ENCODE peak calls at places on chromosomes 4 and X, in six cellular contexts. W is prostate gland, X is thyroid gland, B is left lung, L is AG04450, C is heart right ventricle. J is an unnamed sample.

GRCh38 chr4:41189669-41190068 is 24.7 kb downstream of the APBB2 start:
- DNase-seq in W (no peak), X (no peak), L (no peak), C (no peak), B (no peak), J (no peak)

GRCh38 chrX:47171996-47172395 is 21.6 kb upstream of the UBA1 start:
- DNase-seq in C (no peak), L (no peak), B (no peak), W (no peak), X (no peak), J (no peak)

GRCh38 chrX:46757593-46757992 is 1.3 kb downstream of the SLC9A7 start:
- DNase-seq in L (no peak), X (no peak), C (no peak), W (no peak), B (no peak), J (no peak)

GRCh38 chr4:56183344-56183959 is 203.8 kb downstream of the AASDH start:
- DNase-seq in B (no peak), X (no peak), L (no peak), W (no peak), C (no peak), J (no peak)

GRCh38 chr4:16125571-16126445 is 42.0 kb upstream of the PROM1 start:
- DNase-seq in C (no peak), L (no peak), B (no peak), X (no peak), W (no peak), J (no peak)

GRCh38 chrX:17473021-17473420 is 98.0 kb downstream of the NHS start:
- DNase-seq in B (no peak), L (no peak), C (no peak), X (no peak), W (no peak), J (no peak)

GRCh38 chr4:152640058-152640921 is 39.5 kb downstream of the TMEM154 start:
- DNase-seq in L (no peak), X (no peak), W (no peak), B (no peak), C (no peak), J (no peak)

GRCh38 chr4:6961496-6962210 is 52.0 kb downstream of the TBC1D14 start:
- DNase-seq in C (no peak), L (no peak), B (no peak), W (no peak), X (no peak), J (no peak)

GRCh38 chrX:20414066-20414465 is 147.4 kb upstream of the RPS6KA3 start:
- DNase-seq in W (no peak), B (no peak), C (no peak), X (no peak), L (no peak), J (no peak)

GRCh38 chrX:103629295-103630170 is 758 bp downstream of the TCEAL1 start:
- DNase-seq in B (peak), X (peak), L (peak), C (peak), W (peak), J (peak)

GRCh38 chr4:7426525-7427171 is 8.1 kb downstream of the PSAPL1 start:
- DNase-seq in X (no peak), W (no peak), C (no peak), L (no peak), B (peak), J (no peak)

GRCh38 chr4:131091896-131092295 is 1995.9 kb downstream of the C4orf33 start:
- DNase-seq in L (no peak), X (no peak), C (no peak), B (no peak), W (no peak), J (no peak)

GRCh38 chr4:7959066-7959465 is 19.4 kb upstream of the AFAP1 start:
- DNase-seq in B (no peak), W (no peak), C (no peak), X (no peak), L (no peak), J (no peak)

GRCh38 chr4:185213829-185214228 is 4.4 kb downstream of the SNX25 start:
- DNase-seq in C (no peak), L (no peak), W (no peak), B (no peak), X (no peak), J (no peak)

GRCh38 chr4:185165605-185166063 is 22.6 kb downstream of the SLC25A4 start:
- DNase-seq in L (peak), W (no peak), B (no peak), C (no peak), X (no peak), J (no peak)

GRCh38 chr4:99722006-99722405 is 64.4 kb upstream of the C4orf54 start:
- DNase-seq in C (no peak), L (no peak), B (no peak), X (no peak), W (no peak), J (no peak)

GRCh38 chrX:11557120-11557519 is 108.6 kb downstream of the ARHGAP6 start:
- DNase-seq in W (no peak), X (no peak), L (no peak), C (no peak), B (no peak), J (no peak)

GRCh38 chr4:108950158-108950915 is 187.5 kb upstream of the ETNPPL start:
- DNase-seq in L (no peak), X (no peak), B (no peak), W (no peak), C (no peak), J (no peak)

GRCh38 chr4:137694138-137694537 is 161.8 kb upstream of the PCDH18 start:
- DNase-seq in L (no peak), C (peak), B (no peak), X (peak), W (no peak), J (peak)

GRCh38 chr4:10687526-10687925 is 3.0 kb upstream of the CLNK start:
- DNase-seq in X (no peak), B (no peak), C (no peak), L (no peak), W (no peak), J (no peak)

GRCh38 chr4:53273726-53274125 is 92.1 kb downstream of the SCFD2 start:
- DNase-seq in L (no peak), B (no peak), W (no peak), C (no peak), X (no peak), J (no peak)

GRCh38 chr4:125280892-125281403 is 33.8 kb upstream of the FAT4 start:
- DNase-seq in B (no peak), X (no peak), C (no peak), L (no peak), W (no peak), J (peak)

GRCh38 chrX:132480581-132481203 is 8.1 kb downstream of the MBNL3 start:
- DNase-seq in B (peak), X (peak), W (peak), C (peak), L (no peak), J (peak)

GRCh38 chr4:657338-658030 is 16.6 kb downstream of the ATP5ME start:
- DNase-seq in C (no peak), B (peak), L (no peak), W (no peak), X (no peak), J (no peak)

GRCh38 chr4:45155081-45155777 is 428.9 kb upstream of the GNPDA2 start:
- DNase-seq in W (no peak), B (no peak), C (no peak), L (no peak), X (no peak), J (no peak)

GRCh38 chr4:78424456-78424855 is 127.1 kb upstream of the ANXA3 start:
- DNase-seq in X (no peak), L (no peak), C (no peak), W (no peak), B (no peak), J (no peak)

GRCh38 chr4:10587697-10588096 is 96.9 kb downstream of the CLNK start:
- DNase-seq in L (no peak), C (no peak), W (no peak), X (no peak), B (no peak), J (no peak)

GRCh38 chr4:55216871-55217635 is 91.7 kb upstream of the KDR start:
- DNase-seq in X (no peak), C (no peak), B (no peak), W (no peak), L (no peak), J (no peak)

GRCh38 chrX:11458175-11458574 is 165.0 kb downstream of the AMELX start:
- DNase-seq in X (peak), W (peak), C (peak), L (no peak), B (no peak), J (no peak)

GRCh38 chr4:183409956-183410355 is 34.5 kb upstream of the CDKN2AIP start:
- DNase-seq in W (no peak), B (no peak), X (no peak), C (no peak), L (no peak), J (no peak)

GRCh38 chr4:75016472-75016871 is 83.6 kb downstream of the PARM1 start:
- DNase-seq in L (no peak), C (no peak), X (peak), B (no peak), W (no peak), J (no peak)

GRCh38 chr4:40337081-40337480 is 1.9 kb downstream of the CHRNA9 start:
- DNase-seq in W (no peak), C (no peak), B (no peak), X (no peak), L (no peak), J (no peak)

GRCh38 chr4:35105486-35105885 is 1138.8 kb downstream of the ARAP2 start:
- DNase-seq in X (peak), L (no peak), W (no peak), C (no peak), B (no peak), J (no peak)

GRCh38 chr4:24979554-24979953 is 51.2 kb downstream of the LGI2 start:
- DNase-seq in C (peak), W (no peak), B (peak), X (peak), L (no peak), J (peak)

GRCh38 chr4:2135083-2135482 is 76.0 kb downstream of the NAT8L start:
- DNase-seq in X (no peak), L (peak), C (no peak), B (no peak), W (no peak), J (no peak)

GRCh38 chr4:80171656-80172055 is 25.6 kb upstream of the PRDM8 start:
- DNase-seq in B (no peak), C (no peak), W (no peak), L (no peak), X (no peak), J (no peak)

GRCh38 chr4:153748378-153748777 is 11.4 kb downstream of the RNF175 start:
- DNase-seq in C (no peak), X (peak), L (no peak), W (peak), B (peak), J (peak)

GRCh38 chrX:30693999-30694650 is 40.9 kb downstream of the GK start:
- DNase-seq in X (no peak), L (no peak), C (no peak), B (no peak), W (no peak), J (no peak)
- H3K27ac ChIP-seq in X (no peak), L (no peak), C (no peak), B (no peak), W (no peak), J (no peak)

GRCh38 chr4:146510942-146511341 is 10.8 kb downstream of the SLC10A7 start:
- DNase-seq in L (no peak), B (no peak), X (no peak), C (no peak), W (no peak), J (no peak)
- TF ChIP-seq CTCF in L (peak), B (no peak), X (no peak), C (no peak), W (no peak), J (no peak)

GRCh38 chr4:83112239-83112638 is 2.3 kb downstream of the PLAC8 start:
- DNase-seq in B (no peak), C (no peak), X (no peak), W (no peak), L (no peak), J (no peak)

GRCh38 chr4:83114576-83114975 is at the start of gene PLAC8:
- DNase-seq in L (no peak), B (no peak), X (no peak), C (no peak), W (no peak), J (no peak)

GRCh38 chr4:83110970-83111369 is 3.6 kb downstream of the PLAC8 start:
- DNase-seq in L (no peak), B (no peak), X (no peak), C (no peak), W (no peak), J (no peak)

GRCh38 chr4:83113429-83113786 is 1.1 kb downstream of the PLAC8 start:
- DNase-seq in L (no peak), W (no peak), X (no peak), B (no peak), C (no peak), J (no peak)

GRCh38 chr4:83112678-83113428 is 1.7 kb downstream of the PLAC8 start:
- DNase-seq in X (no peak), C (no peak), W (no peak), B (no peak), L (no peak), J (no peak)
- H3K27ac ChIP-seq in X (no peak), C (no peak), W (no peak), B (peak), L (no peak), J (no peak)

GRCh38 chr4:37741564-37741963 is 55.4 kb upstream of the RELL1 start:
- DNase-seq in X (no peak), B (no peak), C (no peak), W (no peak), L (no peak), J (no peak)

GRCh38 chr4:37737456-37737855 is 51.3 kb upstream of the RELL1 start:
- DNase-seq in X (no peak), W (no peak), B (no peak), L (peak), C (no peak), J (no peak)

GRCh38 chr4:37745946-37746345 is 59.8 kb upstream of the RELL1 start:
- DNase-seq in B (no peak), C (no peak), X (no peak), L (no peak), W (no peak), J (no peak)

DNA sequence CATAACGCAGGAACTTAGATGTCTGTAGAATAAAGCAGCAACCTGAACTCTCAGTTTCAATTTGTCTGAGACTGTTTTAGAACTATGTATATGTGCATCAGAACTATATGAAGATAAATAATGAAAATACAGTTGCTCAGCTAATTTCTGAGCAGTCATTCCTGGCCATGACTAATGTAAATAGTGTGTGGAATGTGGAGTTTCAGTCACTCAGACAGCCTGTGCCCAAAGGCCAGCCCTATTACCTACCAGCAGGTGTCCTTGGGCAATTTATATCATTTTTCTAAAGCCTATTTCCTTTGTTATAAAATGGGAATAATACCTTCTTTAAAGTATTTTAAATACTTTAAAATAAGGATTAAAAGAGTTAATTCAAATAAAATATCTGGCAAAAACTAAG is 56.0 kb upstream of the RELL1 start:
- DNase-seq in B (no peak), X (no peak), W (no peak), L (no peak), C (no peak), J (no peak)
- TF ChIP-seq CTCF in B (no peak), X (no peak), W (no peak), L (no peak), C (no peak), J (no peak)

GRCh38 chr4:95256108-95256835 is 292.5 kb downstream of the UNC5C start:
- DNase-seq in W (no peak), C (no peak), B (no peak), L (no peak), X (no peak), J (no peak)

GRCh38 chr4:95251568-95251967 is 297.2 kb downstream of the UNC5C start:
- DNase-seq in W (no peak), L (no peak), X (no peak), C (no peak), B (no peak), J (no peak)

GRCh38 chr4:95250544-95251137 is 298.1 kb downstream of the UNC5C start:
- DNase-seq in W (peak), C (no peak), B (no peak), L (no peak), X (no peak), J (no peak)

GRCh38 chr4:95255396-95256107 is 293.2 kb downstream of the UNC5C start:
- DNase-seq in B (no peak), C (peak), X (no peak), L (peak), W (no peak), J (no peak)
- H3K27ac ChIP-seq in B (no peak), C (peak), X (no peak), L (no peak), W (no peak), J (no peak)

DNA sequence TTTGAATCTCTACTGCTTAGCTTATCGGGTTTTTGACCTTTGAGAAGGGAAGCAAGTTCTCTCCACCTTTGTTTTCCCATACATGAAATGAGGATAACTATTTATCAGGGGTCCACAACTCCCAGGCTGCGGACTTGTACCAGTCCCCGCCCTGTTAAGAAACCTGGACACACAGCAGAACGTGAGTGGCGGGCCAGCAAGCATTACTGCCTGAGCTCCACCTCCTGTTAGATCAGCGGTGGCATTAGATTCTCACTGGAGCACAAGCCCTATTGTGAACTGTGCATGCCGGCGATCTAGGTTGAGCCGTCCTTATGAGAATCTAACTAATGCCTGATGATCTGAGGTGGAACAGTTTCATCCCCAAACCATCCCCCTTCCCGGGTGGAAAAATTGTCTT is 579.5 kb downstream of the GALNTL6 start:
- DNase-seq in L (no peak), X (no peak), C (no peak), W (no peak), B (no peak), J (no peak)
- TF ChIP-seq CTCF in L (no peak), X (no peak), C (no peak), W (no peak), B (no peak), J (no peak)

J was measured in heart left ventricle.